ENCODE peak calls at places on chromosomes 1 and 21, in seven cellular contexts. B, U, H, F, V, E and S are unnamed samples.

GRCh38 chr1:160474392-160475242 is 48.4 kb downstream of the SLAMF6 start:
- DNase-seq in B (no peak), U (no peak), H (no peak), F (no peak), V (no peak), E (peak; percentile 47), S (no peak)

GRCh38 chr1:230681599-230681998 is 32.3 kb downstream of the AGT start:
- DNase-seq in B (no peak), U (peak; percentile 77), H (peak; percentile 62), F (no peak), V (no peak), E (no peak), S (peak; percentile 2)

GRCh38 chr1:95084317-95085176 is 11.8 kb upstream of the ALG14 start:
- DNase-seq in B (peak; percentile 68), U (peak; percentile 80), H (peak; percentile 47), F (peak; percentile 17), V (peak; percentile 61), E (no peak), S (no peak)

GRCh38 chr1:74830736-74831135 is 97.8 kb downstream of the TYW3 start:
- DNase-seq in B (no peak), U (no peak), H (no peak), F (no peak), V (no peak), E (no peak), S (no peak)

GRCh38 chr1:231420299-231420958 is 1.7 kb downstream of the EGLN1 start:
- DNase-seq in B (no peak), U (no peak), H (no peak), F (no peak), V (peak; percentile 12), E (no peak), S (no peak)

GRCh38 chr1:47317841-47318240 is 3.9 kb upstream of the STIL start:
- DNase-seq in B (no peak), U (no peak), H (no peak), F (no peak), V (no peak), E (no peak), S (no peak)

GRCh38 chr21:43021756-43022600 is 47.6 kb downstream of the PKNOX1 start:
- DNase-seq in B (no peak), U (no peak), H (no peak), F (no peak), V (no peak), E (no peak), S (no peak)

GRCh38 chr21:26965567-26966359 is 1.1 kb downstream of the ADAMTS5 start:
- DNase-seq in B (no peak), U (no peak), H (no peak), F (no peak), V (peak; percentile 86), E (no peak), S (no peak)

GRCh38 chr1:15944308-15945010 is 31.4 kb downstream of the ZBTB17 start:
- DNase-seq in B (no peak), U (no peak), H (no peak), F (no peak), V (no peak), E (no peak), S (no peak)

GRCh38 chr1:245156736-245157505 is 2.1 kb downstream of the KIF26B start:
- DNase-seq in B (no peak), U (peak; percentile 65), H (no peak), F (no peak), V (peak; percentile 61), E (no peak), S (no peak)

GRCh38 chr1:30852026-30852425 is 56.5 kb downstream of the SDC3 start:
- DNase-seq in B (no peak), U (no peak), H (no peak), F (no peak), V (no peak), E (no peak), S (no peak)

GRCh38 chr1:116764466-116764896 is 10.3 kb downstream of the CD2 start:
- DNase-seq in B (no peak), U (no peak), H (no peak), F (no peak), V (no peak), E (peak; percentile 37), S (no peak)

GRCh38 chr21:26115346-26115745 is 55.2 kb downstream of the APP start:
- DNase-seq in B (no peak), U (no peak), H (no peak), F (no peak), V (peak; percentile 30), E (no peak), S (no peak)

GRCh38 chr1:25183126-25183980 is 48.9 kb downstream of the SYF2 start:
- DNase-seq in B (no peak), U (no peak), H (no peak), F (no peak), V (no peak), E (no peak), S (no peak)

GRCh38 chr1:116414364-116414763 is 41.3 kb downstream of the ATP1A1 start:
- DNase-seq in B (no peak), U (no peak), H (no peak), F (no peak), V (no peak), E (no peak), S (no peak)

GRCh38 chr1:151739590-151740355 is 18.5 kb downstream of the RIIAD1 start:
- DNase-seq in B (no peak), U (no peak), H (no peak), F (no peak), V (no peak), E (no peak), S (no peak)

GRCh38 chr1:24827737-24828136 is 82.5 kb downstream of the CLIC4 start:
- DNase-seq in B (no peak), U (no peak), H (no peak), F (no peak), V (no peak), E (no peak), S (no peak)

GRCh38 chr1:167706931-167707877 is 14.6 kb upstream of the MPZL1 start:
- DNase-seq in B (no peak), U (no peak), H (no peak), F (no peak), V (no peak), E (no peak), S (no peak)

GRCh38 chr1:183243190-183244065 is 57.4 kb downstream of the LAMC2 start:
- DNase-seq in B (no peak), U (no peak), H (no peak), F (no peak), V (no peak), E (no peak), S (no peak)

GRCh38 chr1:11602424-11602823 is 51.8 kb downstream of the FBXO2 start:
- DNase-seq in B (no peak), U (no peak), H (no peak), F (no peak), V (no peak), E (no peak), S (no peak)
- TF ChIP-seq SIN3A in B (no peak), U (no peak), H (no peak), F (no peak), V (no peak), E (no peak), S (no peak)

DNA sequence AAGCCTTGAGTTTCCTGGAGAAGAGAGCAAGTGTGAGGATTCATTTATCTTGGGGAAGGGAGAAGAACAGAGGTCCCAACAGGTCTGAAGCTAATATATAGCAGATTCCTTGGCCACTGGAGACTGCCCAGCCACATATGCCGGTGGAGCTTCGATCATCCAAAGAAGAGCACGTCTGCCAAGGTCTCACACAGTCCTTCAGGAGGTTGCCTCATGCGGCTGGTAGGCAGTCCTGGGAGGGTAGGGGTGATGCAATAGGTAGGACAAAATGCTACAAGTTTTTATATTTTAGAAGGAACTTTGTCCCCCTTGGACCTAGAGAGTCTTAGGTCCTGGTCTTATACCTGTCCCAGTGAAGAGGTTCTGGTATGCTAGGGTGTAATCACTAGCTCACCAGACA is 582.5 kb downstream of the DPYD start:
- DNase-seq in B (no peak), U (no peak), H (no peak), F (no peak), V (no peak), E (no peak), S (no peak)
- TF ChIP-seq SIN3A in B (no peak), U (no peak), H (no peak), F (no peak), V (no peak), E (no peak), S (no peak)

DNA sequence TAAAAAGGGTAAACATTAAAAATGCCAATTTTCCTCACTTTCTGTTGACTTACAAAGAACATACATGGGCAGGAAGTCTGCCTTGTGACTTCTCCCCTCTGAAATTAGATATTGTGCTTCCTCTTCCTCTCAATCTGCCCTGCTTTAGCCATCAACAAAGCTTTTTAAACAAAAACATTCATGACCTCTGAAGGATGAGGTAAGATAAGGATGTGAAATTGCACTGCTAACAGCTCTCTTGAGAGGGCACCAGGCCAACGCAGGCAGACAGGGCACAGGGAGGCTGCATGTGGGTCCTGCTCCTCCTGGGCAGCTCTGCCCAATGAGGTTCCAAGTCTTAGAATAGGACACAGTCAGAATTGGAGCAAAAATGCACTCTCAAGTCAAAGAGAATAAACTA is 62.1 kb downstream of the DEGS1 start:
- DNase-seq in B (no peak), U (peak; percentile 5), H (no peak), F (no peak), V (peak; percentile 49), E (peak; percentile 33), S (no peak)
- TF ChIP-seq SIN3A in B (no peak), U (no peak), H (no peak), F (no peak), V (no peak), E (no peak), S (no peak)

DNA sequence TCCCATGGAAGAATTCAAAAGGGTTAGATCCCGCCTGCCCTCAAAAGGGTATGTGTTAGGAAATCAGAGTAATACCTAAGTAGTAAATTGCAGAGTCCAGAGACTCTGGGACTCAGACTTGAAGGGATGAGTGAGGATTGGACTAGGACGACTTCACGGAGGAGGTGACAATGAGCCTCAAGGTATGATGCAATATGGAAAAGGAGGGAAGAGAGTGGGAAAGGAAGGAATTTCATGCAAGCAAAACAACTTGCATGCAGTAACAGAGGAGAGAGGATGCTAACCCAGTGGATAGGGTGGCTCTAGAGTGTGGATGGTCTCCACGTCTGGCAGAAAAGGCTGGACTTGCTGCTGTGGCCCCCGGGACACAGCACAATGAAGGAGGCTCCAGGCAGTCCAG is 4.8 kb downstream of the CAPN2 start:
- DNase-seq in B (no peak), U (no peak), H (no peak), F (no peak), V (no peak), E (no peak), S (no peak)
- TF ChIP-seq SIN3A in B (no peak), U (no peak), H (no peak), F (no peak), V (no peak), E (no peak), S (no peak)